ENCODE peak calls at places on chromosomes 2 and 18, in nine cellular contexts. K is Peyer's patch, H is nephron progenitor cell, M is type B pancreatic cell, E is GM13977, C is uterus, U is foreskin fibroblast, Z is B cell, R is coronary artery. X is an unnamed sample.

GRCh38 chr2:168565112-168565511 is 109.0 kb downstream of the CERS6 start:
- DNase-seq in K (peak; percentile 60), H (no peak), M (no peak), E (no peak), C (peak; percentile 39), U (peak; percentile 77), Z (no peak), R (no peak), X (no peak)

GRCh38 chr2:101770672-101771071 is 73.2 kb downstream of the MAP4K4 start:
- DNase-seq in K (peak; percentile 75), H (no peak), M (no peak), E (peak; percentile 46), C (no peak), U (peak; percentile 67), Z (peak; percentile 45), R (no peak), X (no peak)

GRCh38 chr2:15355386-15355785 is 205.7 kb downstream of the NBAS start:
- DNase-seq in K (no peak), H (no peak), M (no peak), E (no peak), C (no peak), U (no peak), Z (no peak), R (no peak), X (no peak)

GRCh38 chr2:101892377-101892776 is 99.4 kb upstream of the IL1R2 start:
- DNase-seq in K (no peak), H (no peak), M (no peak), E (peak; percentile 27), C (no peak), U (no peak), Z (no peak), R (no peak), X (no peak)

GRCh38 chr2:58896600-58896999 is 655.5 kb upstream of the FANCL start:
- DNase-seq in K (no peak), H (no peak), M (no peak), E (no peak), C (no peak), U (peak; percentile 92), Z (no peak), R (no peak), X (no peak)

GRCh38 chr2:218031771-218032257 is 29.0 kb upstream of the TNS1 start:
- DNase-seq in K (peak; percentile 28), H (no peak), M (no peak), E (no peak), C (no peak), U (no peak), Z (no peak), R (no peak), X (peak; percentile 71)

GRCh38 chr2:10043256-10043905 is at the start of gene KLF11:
- DNase-seq in K (peak; percentile 96), H (peak; percentile 93), M (peak; percentile 94), E (peak; percentile 94), C (peak; percentile 94), U (peak; percentile 96), Z (peak; percentile 97), R (peak; percentile 94), X (peak; percentile 97)

GRCh38 chr2:50732796-50733195 is 299.1 kb downstream of the NRXN1 start:
- DNase-seq in K (no peak), H (no peak), M (no peak), E (no peak), C (no peak), U (no peak), Z (no peak), R (no peak), X (no peak)

GRCh38 chr2:237072067-237072931 is 13.4 kb upstream of the COPS8 start:
- DNase-seq in K (peak; percentile 91), H (peak; percentile 91), M (peak; percentile 88), E (peak; percentile 52), C (peak; percentile 72), U (peak; percentile 79), Z (peak; percentile 71), R (no peak), X (peak; percentile 90)

GRCh38 chr18:57980573-57981348 is 63.3 kb upstream of the NEDD4L start:
- DNase-seq in K (no peak), H (no peak), M (no peak), E (no peak), C (no peak), U (no peak), Z (no peak), R (no peak), X (no peak)

GRCh38 chr2:241947876-241948275 is 78.3 kb downstream of the RTP5 start:
- DNase-seq in K (peak; percentile 39), H (no peak), M (no peak), E (no peak), C (no peak), U (no peak), Z (no peak), R (no peak), X (no peak)

GRCh38 chr2:29063646-29064372 is 10.5 kb downstream of the PCARE start:
- DNase-seq in K (no peak), H (no peak), M (peak; percentile 48), E (no peak), C (no peak), U (peak; percentile 76), Z (no peak), R (no peak), X (no peak)

GRCh38 chr2:199160677-199161465 is 296.9 kb downstream of the SATB2 start:
- DNase-seq in K (no peak), H (no peak), M (no peak), E (no peak), C (no peak), U (peak; percentile 96), Z (no peak), R (no peak), X (no peak)

GRCh38 chr2:202377308-202377736 is 1.2 kb downstream of the BMPR2 start:
- DNase-seq in K (peak; percentile 57), H (peak; percentile 58), M (no peak), E (no peak), C (peak; percentile 24), U (peak; percentile 76), Z (peak; percentile 31), R (peak; percentile 80), X (peak; percentile 85)

GRCh38 chr2:100242416-100242815 is 79.9 kb downstream of the LONRF2 start:
- DNase-seq in K (no peak), H (no peak), M (no peak), E (no peak), C (no peak), U (no peak), Z (peak; percentile 33), R (peak; percentile 56), X (peak; percentile 81)

GRCh38 chr18:48023334-48024008 is 93.0 kb upstream of the SMAD2 start:
- DNase-seq in K (peak; percentile 73), H (peak; percentile 59), M (no peak), E (peak; percentile 49), C (peak; percentile 59), U (peak; percentile 46), Z (no peak), R (no peak), X (no peak)
- TF ChIP-seq CTCF in K (no peak), H (peak; percentile 49), M (peak; percentile 65), E (peak; percentile 40), C (peak; percentile 28), U (peak; percentile 20), Z (no peak), R (peak; percentile 34), X (peak; percentile 59)

GRCh38 chr2:131673400-131674173 is 145.9 kb downstream of the CCDC74A start:
- DNase-seq in K (peak; percentile 88), H (peak; percentile 81), M (peak; percentile 83), E (peak; percentile 72), C (peak; percentile 58), U (peak; percentile 88), Z (peak; percentile 73), R (peak; percentile 83), X (peak; percentile 93)

DNA sequence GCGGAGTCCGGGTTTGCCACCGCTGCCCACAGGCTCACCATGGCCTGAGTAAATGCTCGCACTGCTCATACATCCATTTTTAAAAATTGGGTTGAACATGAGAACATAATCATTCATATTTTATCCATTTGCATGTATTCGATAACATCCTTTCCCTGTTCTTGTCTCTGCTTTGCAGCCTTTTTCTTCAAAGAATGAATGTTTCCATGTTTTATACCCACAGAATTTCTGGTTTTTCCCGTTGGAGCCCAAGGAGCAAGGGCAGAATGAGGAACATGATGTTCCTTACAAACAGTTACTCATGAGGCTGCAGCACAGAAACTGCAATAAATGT is 146.5 kb downstream of the CCDC74A start:
- DNase-seq in K (no peak), H (no peak), M (no peak), E (no peak), C (no peak), U (no peak), Z (no peak), R (no peak), X (no peak)
- TF ChIP-seq CTCF in K (no peak), H (no peak), M (no peak), E (no peak), C (no peak), U (no peak), Z (peak; percentile 46), R (no peak), X (no peak)

DNA sequence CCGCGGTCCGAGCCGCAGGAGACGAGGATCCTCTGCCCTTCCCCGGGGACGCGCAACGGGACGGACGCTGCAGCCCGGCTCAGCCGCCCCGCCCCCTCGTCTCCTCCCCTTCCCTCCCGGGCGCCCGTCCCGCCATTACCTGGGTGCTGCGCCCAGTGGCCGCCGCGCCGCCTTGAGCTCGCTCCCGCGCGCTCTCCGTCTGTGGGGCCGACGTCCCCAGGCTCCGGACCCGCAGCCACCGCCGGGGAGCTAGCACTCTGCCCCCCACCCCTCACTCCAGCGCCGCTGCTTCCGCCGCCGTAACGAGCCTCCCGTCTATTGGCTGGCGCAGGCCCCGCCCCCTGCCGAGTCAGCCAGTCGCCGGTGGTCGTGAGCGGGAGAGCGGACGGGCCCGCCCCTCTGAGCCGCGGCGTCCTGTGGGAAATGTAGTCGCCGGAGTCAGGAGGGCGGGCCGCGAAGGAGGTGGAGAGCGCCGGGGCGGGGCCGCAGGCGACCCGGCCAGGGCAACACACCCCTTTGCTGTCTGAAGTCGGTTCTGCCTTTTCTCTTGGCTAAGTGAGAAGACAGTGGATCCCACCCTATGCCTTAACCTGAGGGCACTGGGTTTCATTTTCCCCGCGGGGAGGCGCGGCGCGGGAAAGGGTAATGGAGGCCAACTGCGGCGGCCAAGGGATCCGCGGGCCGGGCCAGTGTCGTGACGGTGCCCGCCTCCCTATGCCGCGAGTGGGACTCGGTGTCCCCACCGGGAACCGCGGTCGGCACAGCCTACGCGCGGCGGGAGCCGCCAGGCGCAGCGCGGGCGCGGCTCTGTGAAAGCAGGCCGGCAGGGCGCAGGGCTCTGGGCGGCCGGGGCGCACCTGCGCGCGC is at the start of gene SAP130:
- DNase-seq in K (peak; percentile 99), H (peak; percentile 99), M (peak; percentile 99), E (peak; percentile 98), C (peak; percentile 97), U (peak; percentile 98), Z (peak; percentile 99), R (peak; percentile 98), X (peak; percentile 99)
- TF ChIP-seq CTCF in K (no peak), H (no peak), M (peak; percentile 31), E (no peak), C (no peak), U (no peak), Z (no peak), R (no peak), X (no peak)

DNA sequence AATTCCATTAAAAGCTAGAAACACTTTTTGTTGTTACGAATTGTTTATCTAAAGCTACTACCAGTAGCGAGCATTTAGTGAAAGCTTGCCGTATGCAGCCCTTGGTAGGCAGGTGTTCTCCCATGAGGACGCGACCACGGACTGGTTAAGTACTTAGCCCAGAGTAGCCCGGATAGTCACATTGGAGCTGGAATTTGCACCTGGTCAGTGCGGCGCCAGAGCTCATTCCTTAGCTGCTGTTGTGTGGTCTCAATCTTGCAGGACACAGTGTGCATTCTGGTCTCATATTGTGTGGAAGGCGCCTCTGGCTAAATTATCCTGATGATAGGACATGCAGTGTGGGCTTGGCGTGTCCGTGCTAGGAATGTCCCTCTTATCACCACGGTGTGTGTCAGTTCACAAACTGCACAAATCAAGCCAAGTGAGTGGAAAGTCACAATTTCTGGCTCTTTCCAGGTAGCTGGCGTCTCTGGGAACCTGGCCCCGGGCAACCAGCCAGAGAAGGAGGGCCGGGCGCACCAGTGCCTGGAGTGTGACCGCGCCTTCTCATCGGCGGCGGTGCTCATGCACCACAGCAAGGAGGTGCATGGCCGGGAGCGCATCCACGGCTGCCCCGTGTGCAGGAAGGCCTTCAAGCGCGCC is 133.3 kb downstream of the ZNF236 start:
- DNase-seq in K (no peak), H (no peak), M (no peak), E (no peak), C (no peak), U (no peak), Z (no peak), R (no peak), X (no peak)
- TF ChIP-seq CTCF in K (no peak), H (no peak), M (no peak), E (no peak), C (no peak), U (no peak), Z (no peak), R (no peak), X (no peak)